ENCODE peak calls at places on chromosome 22, in ten cellular contexts. One of them, this sample, is unnamed.

GRCh38 chr22:28989484-28989883 is 72.1 kb downstream of the C22orf31 start:
- DNase-seq in lower lobe of right lung: no peak
- DNase-seq in ovary: no peak
- DNase-seq in HCT116: no peak
- DNase-seq in naive thymus-derived CD4-positive, alpha-beta T cell: no peak
- DNase-seq in CD4-positive, alpha-beta memory T cell: no peak
- DNase-seq in heart left ventricle: no peak
- DNase-seq in left ventricle myocardium inferior: no peak
- DNase-seq in effector memory CD4-positive, alpha-beta T cell: no peak
- DNase-seq in vagina: no peak
- DNase-seq in this sample: no peak

GRCh38 chr22:32699686-32700085 is 101.8 kb upstream of the TIMP3 start:
- DNase-seq in naive thymus-derived CD4-positive, alpha-beta T cell: no peak
- DNase-seq in HCT116: no peak
- DNase-seq in lower lobe of right lung: no peak
- DNase-seq in heart left ventricle: no peak
- DNase-seq in left ventricle myocardium inferior: no peak
- DNase-seq in vagina: no peak
- DNase-seq in ovary: no peak
- DNase-seq in CD4-positive, alpha-beta memory T cell: no peak
- DNase-seq in effector memory CD4-positive, alpha-beta T cell: no peak
- DNase-seq in this sample: no peak

GRCh38 chr22:38214248-38215056 is 12.7 kb downstream of the MAFF start:
- DNase-seq in left ventricle myocardium inferior: peak; percentile 61
- DNase-seq in heart left ventricle: peak; percentile 69
- DNase-seq in vagina: no peak
- DNase-seq in effector memory CD4-positive, alpha-beta T cell: peak; percentile 71
- DNase-seq in ovary: peak; percentile 70
- DNase-seq in CD4-positive, alpha-beta memory T cell: peak; percentile 80
- DNase-seq in HCT116: no peak
- DNase-seq in lower lobe of right lung: peak; percentile 83
- DNase-seq in naive thymus-derived CD4-positive, alpha-beta T cell: peak; percentile 74
- DNase-seq in this sample: no peak

GRCh38 chr22:46626356-46626755 is 6.2 kb downstream of the GRAMD4 start:
- DNase-seq in vagina: no peak
- DNase-seq in left ventricle myocardium inferior: no peak
- DNase-seq in lower lobe of right lung: no peak
- DNase-seq in HCT116: no peak
- DNase-seq in naive thymus-derived CD4-positive, alpha-beta T cell: no peak
- DNase-seq in heart left ventricle: peak; percentile 25
- DNase-seq in effector memory CD4-positive, alpha-beta T cell: no peak
- DNase-seq in CD4-positive, alpha-beta memory T cell: no peak
- DNase-seq in ovary: no peak
- DNase-seq in this sample: no peak

GRCh38 chr22:43630451-43630850 is 181.7 kb downstream of the EFCAB6 start:
- DNase-seq in vagina: no peak
- DNase-seq in heart left ventricle: no peak
- DNase-seq in naive thymus-derived CD4-positive, alpha-beta T cell: no peak
- DNase-seq in ovary: no peak
- DNase-seq in effector memory CD4-positive, alpha-beta T cell: no peak
- DNase-seq in HCT116: no peak
- DNase-seq in left ventricle myocardium inferior: no peak
- DNase-seq in CD4-positive, alpha-beta memory T cell: no peak
- DNase-seq in lower lobe of right lung: no peak
- DNase-seq in this sample: no peak

GRCh38 chr22:37991738-37992442 is 7.5 kb upstream of the SOX10 start:
- DNase-seq in lower lobe of right lung: no peak
- DNase-seq in effector memory CD4-positive, alpha-beta T cell: no peak
- DNase-seq in naive thymus-derived CD4-positive, alpha-beta T cell: no peak
- DNase-seq in vagina: no peak
- DNase-seq in heart left ventricle: no peak
- DNase-seq in CD4-positive, alpha-beta memory T cell: no peak
- DNase-seq in HCT116: no peak
- DNase-seq in left ventricle myocardium inferior: no peak
- DNase-seq in ovary: no peak
- DNase-seq in this sample: no peak

GRCh38 chr22:39943941-39944624 is 16.1 kb upstream of the TMA7B start:
- DNase-seq in effector memory CD4-positive, alpha-beta T cell: no peak
- DNase-seq in lower lobe of right lung: no peak
- DNase-seq in HCT116: no peak
- DNase-seq in vagina: no peak
- DNase-seq in CD4-positive, alpha-beta memory T cell: no peak
- DNase-seq in heart left ventricle: no peak
- DNase-seq in naive thymus-derived CD4-positive, alpha-beta T cell: no peak
- DNase-seq in left ventricle myocardium inferior: no peak
- DNase-seq in ovary: no peak
- DNase-seq in this sample: no peak

GRCh38 chr22:47605886-47606285 is 843.4 kb downstream of the TBC1D22A start:
- DNase-seq in vagina: no peak
- DNase-seq in left ventricle myocardium inferior: no peak
- DNase-seq in ovary: no peak
- DNase-seq in heart left ventricle: no peak
- DNase-seq in naive thymus-derived CD4-positive, alpha-beta T cell: no peak
- DNase-seq in CD4-positive, alpha-beta memory T cell: no peak
- DNase-seq in effector memory CD4-positive, alpha-beta T cell: no peak
- DNase-seq in HCT116: no peak
- DNase-seq in lower lobe of right lung: peak; percentile 6
- DNase-seq in this sample: no peak

GRCh38 chr22:21967693-21968271 is 14.8 kb downstream of the TOP3B start:
- DNase-seq in effector memory CD4-positive, alpha-beta T cell: no peak
- DNase-seq in ovary: no peak
- DNase-seq in left ventricle myocardium inferior: no peak
- DNase-seq in naive thymus-derived CD4-positive, alpha-beta T cell: no peak
- DNase-seq in lower lobe of right lung: no peak
- DNase-seq in HCT116: no peak
- DNase-seq in heart left ventricle: no peak
- DNase-seq in CD4-positive, alpha-beta memory T cell: no peak
- DNase-seq in vagina: no peak
- DNase-seq in this sample: no peak

GRCh38 chr22:23110922-23111527 is 30.8 kb downstream of the RSPH14 start:
- DNase-seq in ovary: no peak
- DNase-seq in left ventricle myocardium inferior: no peak
- DNase-seq in HCT116: no peak
- DNase-seq in heart left ventricle: no peak
- DNase-seq in CD4-positive, alpha-beta memory T cell: no peak
- DNase-seq in naive thymus-derived CD4-positive, alpha-beta T cell: no peak
- DNase-seq in effector memory CD4-positive, alpha-beta T cell: no peak
- DNase-seq in vagina: no peak
- DNase-seq in lower lobe of right lung: no peak
- DNase-seq in this sample: no peak

DNA sequence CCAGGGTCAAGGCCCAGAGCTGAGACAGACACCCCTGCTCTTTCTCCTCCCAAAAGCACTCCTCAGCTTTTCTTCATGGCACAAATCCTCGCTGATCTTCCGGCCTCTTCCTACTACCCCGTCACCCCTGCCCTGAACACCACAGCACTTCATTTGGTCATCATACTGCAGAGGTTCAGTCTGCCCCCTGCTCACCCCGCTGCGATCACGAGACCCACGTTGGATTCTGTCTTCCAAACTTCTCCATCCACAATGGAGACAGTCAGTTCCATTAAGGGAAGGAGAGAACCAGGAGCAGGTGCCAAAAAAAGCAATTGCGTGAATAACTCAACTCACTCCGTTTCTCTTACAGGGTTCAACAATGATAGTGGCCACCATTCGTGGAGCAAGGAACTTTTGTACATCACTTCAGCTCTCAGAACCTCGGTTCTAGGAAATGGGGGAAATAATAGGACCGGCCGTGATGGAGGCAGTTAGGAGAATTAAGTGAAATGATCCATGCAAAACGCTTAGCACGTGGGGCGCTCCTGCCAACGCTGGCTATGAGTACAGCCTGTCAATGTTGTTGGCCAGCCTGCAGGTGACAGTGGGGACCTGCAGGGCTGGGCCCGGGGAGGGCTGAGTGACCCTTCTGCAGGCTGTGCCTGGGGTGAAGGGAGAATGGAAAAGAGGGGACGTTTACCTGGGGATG is 45.9 kb downstream of the MN1 start:
- DNase-seq in vagina: no peak
- DNase-seq in effector memory CD4-positive, alpha-beta T cell: no peak
- DNase-seq in lower lobe of right lung: peak; percentile 30
- DNase-seq in naive thymus-derived CD4-positive, alpha-beta T cell: no peak
- DNase-seq in CD4-positive, alpha-beta memory T cell: no peak
- DNase-seq in left ventricle myocardium inferior: no peak
- DNase-seq in heart left ventricle: no peak
- DNase-seq in ovary: no peak
- DNase-seq in HCT116: no peak
- DNase-seq in this sample: no peak
- H3K4me1 ChIP-seq in vagina: peaks cover 33% of the 10 kb centered on the region
- H3K4me1 ChIP-seq in effector memory CD4-positive, alpha-beta T cell: no peaks in the 10 kb centered on the region
- H3K4me1 ChIP-seq in lower lobe of right lung: no peaks in the 10 kb centered on the region
- H3K4me1 ChIP-seq in naive thymus-derived CD4-positive, alpha-beta T cell: no peaks in the 10 kb centered on the region
- H3K4me1 ChIP-seq in CD4-positive, alpha-beta memory T cell: no peaks in the 10 kb centered on the region
- H3K4me1 ChIP-seq in left ventricle myocardium inferior: peaks cover 38% of the 10 kb centered on the region
- H3K4me1 ChIP-seq in heart left ventricle: peaks cover 24% of the 10 kb centered on the region
- H3K4me1 ChIP-seq in ovary: peaks cover 9% of the 10 kb centered on the region
- H3K4me1 ChIP-seq in HCT116: no peaks in the 10 kb centered on the region
- H3K4me1 ChIP-seq in this sample: peaks cover 5% of the 10 kb centered on the region

GRCh38 chr22:50016308-50016987 is 3.9 kb upstream of the IL17REL start:
- DNase-seq in HCT116: no peak
- DNase-seq in naive thymus-derived CD4-positive, alpha-beta T cell: no peak
- DNase-seq in vagina: no peak
- DNase-seq in lower lobe of right lung: peak; percentile 44
- DNase-seq in CD4-positive, alpha-beta memory T cell: no peak
- DNase-seq in heart left ventricle: no peak
- DNase-seq in ovary: no peak
- DNase-seq in effector memory CD4-positive, alpha-beta T cell: no peak
- DNase-seq in left ventricle myocardium inferior: no peak
- DNase-seq in this sample: no peak
- H3K27me3 ChIP-seq in HCT116: no peaks in the 10 kb centered on the region
- H3K27me3 ChIP-seq in naive thymus-derived CD4-positive, alpha-beta T cell: no peaks in the 10 kb centered on the region
- H3K27me3 ChIP-seq in vagina: peaks cover 5% of the 10 kb centered on the region
- H3K27me3 ChIP-seq in lower lobe of right lung: peaks cover 67% of the 10 kb centered on the region
- H3K27me3 ChIP-seq in CD4-positive, alpha-beta memory T cell: no peaks in the 10 kb centered on the region
- H3K27me3 ChIP-seq in heart left ventricle: peaks cover 49% of the 10 kb centered on the region
- H3K27me3 ChIP-seq in ovary: peaks cover 4% of the 10 kb centered on the region
- H3K27me3 ChIP-seq in effector memory CD4-positive, alpha-beta T cell: peaks cover 11% of the 10 kb centered on the region
- H3K27me3 ChIP-seq in left ventricle myocardium inferior: peaks cover 78% of the 10 kb centered on the region
- H3K27me3 ChIP-seq in this sample: peaks cover 28% of the 10 kb centered on the region

DNA sequence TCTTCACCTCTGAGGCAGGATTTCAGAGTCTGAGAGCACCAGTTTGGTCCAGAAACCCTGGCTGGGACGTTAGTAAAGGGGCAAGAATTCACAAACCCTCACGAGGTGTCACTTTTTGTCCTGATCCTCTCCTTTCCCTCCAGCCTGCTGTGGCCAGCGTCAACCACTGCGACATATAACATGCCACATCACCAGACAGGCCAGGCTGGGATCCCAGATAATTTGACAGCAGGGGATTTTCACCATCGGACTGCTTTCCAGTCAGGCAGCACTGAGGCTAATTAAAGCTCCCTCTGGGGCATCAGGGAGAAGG is 36.8 kb upstream of the RBFOX2 start:
- DNase-seq in lower lobe of right lung: no peak
- DNase-seq in HCT116: no peak
- DNase-seq in heart left ventricle: no peak
- DNase-seq in effector memory CD4-positive, alpha-beta T cell: no peak
- DNase-seq in CD4-positive, alpha-beta memory T cell: no peak
- DNase-seq in naive thymus-derived CD4-positive, alpha-beta T cell: no peak
- DNase-seq in vagina: no peak
- DNase-seq in left ventricle myocardium inferior: no peak
- DNase-seq in ovary: no peak
- DNase-seq in this sample: no peak
- H3K4me3 ChIP-seq in lower lobe of right lung: peak overlapping the region; percentile 58
- H3K4me3 ChIP-seq in HCT116: peak overlapping the region; percentile 62
- H3K4me3 ChIP-seq in heart left ventricle: peak overlapping the region; percentile 67
- H3K4me3 ChIP-seq in effector memory CD4-positive, alpha-beta T cell: peak overlapping the region; percentile 61
- H3K4me3 ChIP-seq in CD4-positive, alpha-beta memory T cell: peak overlapping the region; percentile 49
- H3K4me3 ChIP-seq in naive thymus-derived CD4-positive, alpha-beta T cell: peak overlapping the region; percentile 72
- H3K4me3 ChIP-seq in vagina: peak overlapping the region; percentile 59
- H3K4me3 ChIP-seq in left ventricle myocardium inferior: peak overlapping the region; percentile 70
- H3K4me3 ChIP-seq in ovary: peak overlapping the region; percentile 45
- H3K4me3 ChIP-seq in this sample: peak overlapping the region; percentile 31

GRCh38 chr22:20021196-20022181 is 579 bp downstream of the TANGO2 start:
- DNase-seq in naive thymus-derived CD4-positive, alpha-beta T cell: no peak
- DNase-seq in effector memory CD4-positive, alpha-beta T cell: peak; percentile 15
- DNase-seq in left ventricle myocardium inferior: peak; percentile 82
- DNase-seq in ovary: no peak
- DNase-seq in CD4-positive, alpha-beta memory T cell: no peak
- DNase-seq in heart left ventricle: peak; percentile 93
- DNase-seq in HCT116: no peak
- DNase-seq in lower lobe of right lung: peak; percentile 85
- DNase-seq in vagina: no peak
- DNase-seq in this sample: no peak

GRCh38 chr22:20018001-20018400 is 1.4 kb upstream of the ARVCF start:
- DNase-seq in lower lobe of right lung: no peak
- DNase-seq in HCT116: no peak
- DNase-seq in vagina: no peak
- DNase-seq in heart left ventricle: no peak
- DNase-seq in left ventricle myocardium inferior: no peak
- DNase-seq in CD4-positive, alpha-beta memory T cell: no peak
- DNase-seq in ovary: no peak
- DNase-seq in naive thymus-derived CD4-positive, alpha-beta T cell: no peak
- DNase-seq in effector memory CD4-positive, alpha-beta T cell: no peak
- DNase-seq in this sample: no peak

GRCh38 chr22:20020533-20021195 is at the start of gene TANGO2:
- DNase-seq in effector memory CD4-positive, alpha-beta T cell: peak; percentile 89
- DNase-seq in lower lobe of right lung: peak; percentile 94
- DNase-seq in vagina: no peak
- DNase-seq in left ventricle myocardium inferior: peak; percentile 93
- DNase-seq in naive thymus-derived CD4-positive, alpha-beta T cell: peak; percentile 95
- DNase-seq in heart left ventricle: peak; percentile 95
- DNase-seq in CD4-positive, alpha-beta memory T cell: peak; percentile 97
- DNase-seq in ovary: peak; percentile 87
- DNase-seq in HCT116: peak; percentile 68
- DNase-seq in this sample: peak; percentile 80

GRCh38 chr22:20017622-20017958 is 967 bp upstream of the ARVCF start:
- DNase-seq in effector memory CD4-positive, alpha-beta T cell: no peak
- DNase-seq in vagina: no peak
- DNase-seq in left ventricle myocardium inferior: no peak
- DNase-seq in ovary: no peak
- DNase-seq in heart left ventricle: peak; percentile 20
- DNase-seq in lower lobe of right lung: no peak
- DNase-seq in HCT116: no peak
- DNase-seq in naive thymus-derived CD4-positive, alpha-beta T cell: no peak
- DNase-seq in CD4-positive, alpha-beta memory T cell: no peak
- DNase-seq in this sample: no peak

DNA sequence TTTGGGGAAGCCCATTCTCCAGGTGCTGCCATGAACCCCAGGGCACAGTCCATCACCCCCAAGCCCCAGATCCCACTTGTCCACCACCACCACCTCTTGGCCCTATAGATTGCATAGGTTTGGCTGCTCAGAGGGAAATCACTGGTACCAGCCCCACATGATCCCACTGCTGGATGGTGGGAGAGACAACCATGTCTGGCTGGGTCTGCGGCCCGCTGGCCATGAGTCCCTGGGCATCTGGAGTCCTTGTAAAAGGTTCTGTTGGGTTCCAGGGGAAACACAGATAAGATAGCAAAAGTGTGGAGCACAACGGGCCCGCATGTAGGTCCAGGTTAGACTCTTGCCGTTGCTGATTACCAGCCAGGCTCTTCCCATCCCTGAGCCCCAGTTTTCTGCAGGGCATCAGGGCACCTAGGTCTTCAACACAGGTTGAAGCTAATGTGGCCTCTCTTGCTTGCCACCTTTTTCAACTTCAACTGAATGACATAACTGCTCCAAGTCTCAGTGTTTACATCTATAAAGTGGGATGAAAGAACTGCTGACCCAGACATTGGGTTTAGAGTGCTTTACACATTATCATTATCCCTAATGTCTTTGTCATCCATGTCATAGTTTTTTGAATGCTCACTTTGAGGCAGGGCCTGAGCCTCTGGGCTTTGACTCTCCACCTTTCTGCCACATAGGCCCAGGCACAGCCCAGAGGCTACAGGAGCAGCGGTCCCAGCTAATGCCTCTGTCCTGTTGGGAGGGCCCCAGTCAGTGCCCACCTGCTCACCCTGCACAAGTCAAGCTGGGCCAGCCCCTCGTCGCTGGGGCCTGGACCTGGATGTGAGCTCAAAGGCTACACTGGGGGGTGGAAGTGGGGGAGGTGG is 1.0 kb upstream of the TANGO2 start:
- DNase-seq in lower lobe of right lung: no peak
- DNase-seq in HCT116: no peak
- DNase-seq in ovary: no peak
- DNase-seq in CD4-positive, alpha-beta memory T cell: no peak
- DNase-seq in naive thymus-derived CD4-positive, alpha-beta T cell: no peak
- DNase-seq in effector memory CD4-positive, alpha-beta T cell: no peak
- DNase-seq in vagina: no peak
- DNase-seq in heart left ventricle: peak; percentile 24
- DNase-seq in left ventricle myocardium inferior: no peak
- DNase-seq in this sample: no peak
- H3K4me1 ChIP-seq in lower lobe of right lung: peaks cover 48% of the 10 kb centered on the region
- H3K4me1 ChIP-seq in HCT116: peaks cover 16% of the 10 kb centered on the region
- H3K4me1 ChIP-seq in ovary: peaks cover 13% of the 10 kb centered on the region
- H3K4me1 ChIP-seq in CD4-positive, alpha-beta memory T cell: peaks cover 55% of the 10 kb centered on the region
- H3K4me1 ChIP-seq in naive thymus-derived CD4-positive, alpha-beta T cell: peaks cover 18% of the 10 kb centered on the region
- H3K4me1 ChIP-seq in effector memory CD4-positive, alpha-beta T cell: peaks cover 25% of the 10 kb centered on the region
- H3K4me1 ChIP-seq in vagina: peaks cover 32% of the 10 kb centered on the region
- H3K4me1 ChIP-seq in heart left ventricle: peaks cover 65% of the 10 kb centered on the region
- H3K4me1 ChIP-seq in left ventricle myocardium inferior: peaks cover 70% of the 10 kb centered on the region
- H3K4me1 ChIP-seq in this sample: peaks cover 11% of the 10 kb centered on the region

This sample was measured in HAP-1.